ENCODE peak calls at places on chromosomes 3 and 15, in six cellular contexts. One of them, this sample, is unnamed.

GRCh38 chr3:145692751-145693150 is 468.2 kb downstream of the PLOD2 start:
- DNase-seq in PC-9: no peak
- DNase-seq in ovary: no peak
- DNase-seq in AG04450: no peak
- DNase-seq in colonic mucosa: no peak
- DNase-seq in tibial nerve: no peak
- DNase-seq in this sample: no peak

GRCh38 chr3:126131881-126132750 is 48.2 kb upstream of the SLC41A3 start:
- DNase-seq in PC-9: no peak
- DNase-seq in ovary: peak; percentile 3
- DNase-seq in AG04450: no peak
- DNase-seq in colonic mucosa: peak; percentile 11
- DNase-seq in tibial nerve: no peak
- DNase-seq in this sample: no peak

GRCh38 chr15:48940508-48940907 is 23.2 kb downstream of the SHC4 start:
- DNase-seq in PC-9: no peak
- DNase-seq in ovary: no peak
- DNase-seq in AG04450: peak; percentile 92
- DNase-seq in colonic mucosa: no peak
- DNase-seq in tibial nerve: no peak
- DNase-seq in this sample: peak; percentile 84

GRCh38 chr3:115165266-115165665 is 18.2 kb upstream of the ZBTB20 start:
- DNase-seq in PC-9: no peak
- DNase-seq in ovary: no peak
- DNase-seq in AG04450: no peak
- DNase-seq in colonic mucosa: no peak
- DNase-seq in tibial nerve: no peak
- DNase-seq in this sample: no peak

GRCh38 chr3:179825527-179826246 is 172.8 kb downstream of the USP13 start:
- DNase-seq in PC-9: no peak
- DNase-seq in ovary: no peak
- DNase-seq in AG04450: no peak
- DNase-seq in colonic mucosa: no peak
- DNase-seq in tibial nerve: no peak
- DNase-seq in this sample: no peak

GRCh38 chr3:159733194-159733860 is 255.3 kb upstream of the IL12A start:
- DNase-seq in PC-9: peak; percentile 67
- DNase-seq in ovary: no peak
- DNase-seq in AG04450: peak; percentile 59
- DNase-seq in colonic mucosa: no peak
- DNase-seq in tibial nerve: no peak
- DNase-seq in this sample: peak; percentile 77

GRCh38 chr15:45714501-45715488 is 80.0 kb downstream of the SQOR start:
- DNase-seq in PC-9: no peak
- DNase-seq in ovary: no peak
- DNase-seq in AG04450: peak; percentile 20
- DNase-seq in colonic mucosa: peak; percentile 70
- DNase-seq in tibial nerve: peak; percentile 71
- DNase-seq in this sample: peak; percentile 34

GRCh38 chr3:126418661-126419131 is 24.0 kb downstream of the CFAP100 start:
- DNase-seq in PC-9: no peak
- DNase-seq in ovary: no peak
- DNase-seq in AG04450: no peak
- DNase-seq in colonic mucosa: no peak
- DNase-seq in tibial nerve: no peak
- DNase-seq in this sample: no peak

GRCh38 chr3:138850151-138850550 is 15.4 kb upstream of the PIK3CB start:
- DNase-seq in PC-9: no peak
- DNase-seq in ovary: no peak
- DNase-seq in AG04450: no peak
- DNase-seq in colonic mucosa: no peak
- DNase-seq in tibial nerve: no peak
- DNase-seq in this sample: peak; percentile 51

GRCh38 chr3:9347887-9348286 is 15.0 kb upstream of the THUMPD3 start:
- DNase-seq in PC-9: no peak
- DNase-seq in ovary: no peak
- DNase-seq in AG04450: no peak
- DNase-seq in colonic mucosa: no peak
- DNase-seq in tibial nerve: no peak
- DNase-seq in this sample: no peak

GRCh38 chr3:71542548-71543370 is 40.8 kb downstream of the FOXP1 start:
- DNase-seq in PC-9: no peak
- DNase-seq in ovary: peak; percentile 63
- DNase-seq in AG04450: peak; percentile 83
- DNase-seq in colonic mucosa: peak; percentile 91
- DNase-seq in tibial nerve: peak; percentile 68
- DNase-seq in this sample: no peak

GRCh38 chr15:29208352-29208751 is 61.3 kb downstream of the NSMCE3 start:
- DNase-seq in PC-9: no peak
- DNase-seq in ovary: no peak
- DNase-seq in AG04450: no peak
- DNase-seq in colonic mucosa: no peak
- DNase-seq in tibial nerve: no peak
- DNase-seq in this sample: no peak
- TF ChIP-seq CTCF in PC-9: no peak
- TF ChIP-seq CTCF in ovary: no peak
- TF ChIP-seq CTCF in AG04450: no peak
- TF ChIP-seq CTCF in colonic mucosa: no peak
- TF ChIP-seq CTCF in tibial nerve: no peak
- TF ChIP-seq CTCF in this sample: no peak

GRCh38 chr15:63596666-63597032 is 538 bp upstream of the FBXL22 start:
- DNase-seq in PC-9: no peak
- DNase-seq in ovary: no peak
- DNase-seq in AG04450: no peak
- DNase-seq in colonic mucosa: no peak
- DNase-seq in tibial nerve: no peak
- DNase-seq in this sample: no peak

GRCh38 chr15:63598467-63599400 is 1.5 kb downstream of the FBXL22 start:
- DNase-seq in PC-9: no peak
- DNase-seq in ovary: peak; percentile 41
- DNase-seq in AG04450: no peak
- DNase-seq in colonic mucosa: peak; percentile 81
- DNase-seq in tibial nerve: no peak
- DNase-seq in this sample: no peak

GRCh38 chr15:63595688-63596087 is 1.5 kb upstream of the FBXL22 start:
- DNase-seq in PC-9: no peak
- DNase-seq in ovary: no peak
- DNase-seq in AG04450: no peak
- DNase-seq in colonic mucosa: no peak
- DNase-seq in tibial nerve: no peak
- DNase-seq in this sample: no peak

GRCh38 chr15:63597821-63598220 is 634 bp downstream of the FBXL22 start:
- DNase-seq in PC-9: no peak
- DNase-seq in ovary: peak; percentile 61
- DNase-seq in AG04450: no peak
- DNase-seq in colonic mucosa: no peak
- DNase-seq in tibial nerve: no peak
- DNase-seq in this sample: no peak

GRCh38 chr15:63597033-63597790 is at the start of gene FBXL22:
- DNase-seq in PC-9: no peak
- DNase-seq in ovary: peak; percentile 52
- DNase-seq in AG04450: peak; percentile 78
- DNase-seq in colonic mucosa: peak; percentile 50
- DNase-seq in tibial nerve: no peak
- DNase-seq in this sample: no peak
- H3K4me3 ChIP-seq in PC-9: no peak within 1 kb of the TSS
- H3K4me3 ChIP-seq in ovary: peak within 1 kb of the TSS; percentile 35
- H3K4me3 ChIP-seq in AG04450: peak within 1 kb of the TSS; percentile 25
- H3K4me3 ChIP-seq in colonic mucosa: peak within 1 kb of the TSS; percentile 1
- H3K4me3 ChIP-seq in tibial nerve: no peak within 1 kb of the TSS
- H3K4me3 ChIP-seq in this sample: no peak within 1 kb of the TSS

DNA sequence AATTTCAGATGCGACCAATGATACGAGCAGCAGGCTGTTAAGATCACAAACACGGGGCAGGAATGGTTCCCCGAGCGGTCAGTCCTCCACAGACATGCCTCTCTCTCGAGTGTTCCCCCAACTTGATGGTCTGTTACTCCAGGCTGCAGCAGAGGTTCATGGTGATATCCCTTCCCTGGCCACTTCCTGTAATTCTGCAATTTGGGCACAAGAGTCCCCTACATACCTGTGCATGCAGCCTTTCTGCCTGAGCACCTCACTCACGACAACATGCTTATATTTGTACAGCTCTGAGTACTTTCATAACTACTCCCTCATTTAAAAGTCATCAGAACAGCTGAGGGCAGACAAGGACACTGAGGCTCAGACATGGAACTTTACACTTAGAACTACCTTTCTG is 408.1 kb upstream of the NR2F2 start:
- DNase-seq in PC-9: no peak
- DNase-seq in ovary: no peak
- DNase-seq in AG04450: no peak
- DNase-seq in colonic mucosa: no peak
- DNase-seq in tibial nerve: no peak
- DNase-seq in this sample: no peak
- TF ChIP-seq CTCF in PC-9: no peak
- TF ChIP-seq CTCF in ovary: no peak
- TF ChIP-seq CTCF in AG04450: no peak
- TF ChIP-seq CTCF in colonic mucosa: no peak
- TF ChIP-seq CTCF in tibial nerve: no peak
- TF ChIP-seq CTCF in this sample: no peak

GRCh38 chr15:86333819-86334218 is 254.1 kb downstream of the AGBL1 start:
- DNase-seq in PC-9: no peak
- DNase-seq in ovary: no peak
- DNase-seq in AG04450: no peak
- DNase-seq in colonic mucosa: no peak
- DNase-seq in tibial nerve: no peak
- DNase-seq in this sample: no peak
- H3K4me3 ChIP-seq in PC-9: no peak overlapping the region
- H3K4me3 ChIP-seq in ovary: no peak overlapping the region
- H3K4me3 ChIP-seq in AG04450: no peak overlapping the region
- H3K4me3 ChIP-seq in colonic mucosa: no peak overlapping the region
- H3K4me3 ChIP-seq in tibial nerve: no peak overlapping the region
- H3K4me3 ChIP-seq in this sample: no peak overlapping the region

GRCh38 chr3:63441262-63441661 is 163.2 kb downstream of the SYNPR start:
- DNase-seq in PC-9: no peak
- DNase-seq in ovary: no peak
- DNase-seq in AG04450: no peak
- DNase-seq in colonic mucosa: peak; percentile 36
- DNase-seq in tibial nerve: no peak
- DNase-seq in this sample: no peak
- TF ChIP-seq CTCF in PC-9: no peak
- TF ChIP-seq CTCF in ovary: no peak
- TF ChIP-seq CTCF in AG04450: no peak
- TF ChIP-seq CTCF in colonic mucosa: no peak
- TF ChIP-seq CTCF in tibial nerve: no peak
- TF ChIP-seq CTCF in this sample: no peak

GRCh38 chr15:35431281-35431680 is 114.7 kb downstream of the DPH6 start:
- DNase-seq in PC-9: no peak
- DNase-seq in ovary: no peak
- DNase-seq in AG04450: no peak
- DNase-seq in colonic mucosa: no peak
- DNase-seq in tibial nerve: no peak
- DNase-seq in this sample: no peak

GRCh38 chr15:35430301-35430700 is 115.7 kb downstream of the DPH6 start:
- DNase-seq in PC-9: peak; percentile 50
- DNase-seq in ovary: no peak
- DNase-seq in AG04450: no peak
- DNase-seq in colonic mucosa: no peak
- DNase-seq in tibial nerve: no peak
- DNase-seq in this sample: no peak

GRCh38 chr15:35427496-35427895 is 118.5 kb downstream of the DPH6 start:
- DNase-seq in PC-9: no peak
- DNase-seq in ovary: no peak
- DNase-seq in AG04450: no peak
- DNase-seq in colonic mucosa: no peak
- DNase-seq in tibial nerve: no peak
- DNase-seq in this sample: no peak

DNA sequence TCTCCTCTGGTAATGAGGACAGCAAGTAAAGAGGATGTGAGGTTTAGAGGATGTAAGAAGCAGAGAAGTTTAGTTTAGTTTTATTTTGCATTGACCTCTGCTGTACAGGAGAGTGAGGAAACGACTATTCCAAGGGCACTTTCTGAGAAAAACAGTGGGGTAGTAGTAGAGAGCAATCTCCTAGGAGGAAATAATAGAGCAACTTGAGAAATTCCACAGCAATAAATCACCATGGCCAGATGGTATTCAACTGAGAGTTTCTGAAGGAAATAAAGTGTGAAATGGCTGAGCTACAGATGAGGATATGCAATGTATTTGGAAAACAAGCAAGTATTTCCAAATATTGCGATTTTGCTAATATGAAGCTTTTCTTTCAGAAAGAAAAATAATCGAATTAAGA is 118.9 kb downstream of the DPH6 start:
- DNase-seq in PC-9: peak; percentile 51
- DNase-seq in ovary: no peak
- DNase-seq in AG04450: peak; percentile 27
- DNase-seq in colonic mucosa: no peak
- DNase-seq in tibial nerve: no peak
- DNase-seq in this sample: no peak
- H3K4me3 ChIP-seq in PC-9: no peak overlapping the region
- H3K4me3 ChIP-seq in ovary: no peak overlapping the region
- H3K4me3 ChIP-seq in AG04450: no peak overlapping the region
- H3K4me3 ChIP-seq in colonic mucosa: no peak overlapping the region
- H3K4me3 ChIP-seq in tibial nerve: no peak overlapping the region
- H3K4me3 ChIP-seq in this sample: no peak overlapping the region

GRCh38 chr3:72891053-72891855 is 3.4 kb downstream of the GXYLT2 start:
- DNase-seq in PC-9: peak; percentile 53
- DNase-seq in ovary: peak; percentile 88
- DNase-seq in AG04450: peak; percentile 100
- DNase-seq in colonic mucosa: peak; percentile 31
- DNase-seq in tibial nerve: peak; percentile 49
- DNase-seq in this sample: peak; percentile 87
- TF ChIP-seq CTCF in PC-9: no peak
- TF ChIP-seq CTCF in ovary: no peak
- TF ChIP-seq CTCF in AG04450: peak; percentile 36
- TF ChIP-seq CTCF in colonic mucosa: no peak
- TF ChIP-seq CTCF in tibial nerve: no peak
- TF ChIP-seq CTCF in this sample: no peak

GRCh38 chr15:52709172-52709979 is 30.2 kb upstream of the ATOSA start:
- DNase-seq in PC-9: peak; percentile 46
- DNase-seq in ovary: no peak
- DNase-seq in AG04450: no peak
- DNase-seq in colonic mucosa: peak; percentile 82
- DNase-seq in tibial nerve: no peak
- DNase-seq in this sample: no peak
- H3K4me3 ChIP-seq in PC-9: no peak overlapping the region
- H3K4me3 ChIP-seq in ovary: no peak overlapping the region
- H3K4me3 ChIP-seq in AG04450: no peak overlapping the region
- H3K4me3 ChIP-seq in colonic mucosa: no peak overlapping the region
- H3K4me3 ChIP-seq in tibial nerve: no peak overlapping the region
- H3K4me3 ChIP-seq in this sample: no peak overlapping the region